ENCODE peak calls at places on chromosomes 5 and 9, in six cellular contexts. Z, J, A, W, H and B are unnamed samples.

GRCh38 chr9:16458696-16459420 is 411.6 kb downstream of the BNC2 start:
- DNase-seq in Z (no peak), J (no peak), A (no peak), W (peak), H (peak), B (peak)

GRCh38 chr5:84623034-84623433 is 238.4 kb upstream of the EDIL3 start:
- DNase-seq in Z (no peak), J (no peak), A (no peak), W (no peak), H (no peak), B (no peak)

GRCh38 chr9:72856985-72857631 is 95.7 kb downstream of the ALDH1A1 start:
- DNase-seq in Z (peak), J (no peak), A (peak), W (peak), H (peak), B (peak)

GRCh38 chr5:137395011-137395755 is 103.9 kb downstream of the SPOCK1 start:
- DNase-seq in Z (no peak), J (peak), A (no peak), W (peak), H (no peak), B (peak)

GRCh38 chr9:78298046-78298511 is 1.2 kb downstream of the PSAT1 start:
- DNase-seq in Z (peak), J (no peak), A (peak), W (no peak), H (peak), B (no peak)

GRCh38 chr9:27799326-27799725 is 226.0 kb upstream of the C9orf72 start:
- DNase-seq in Z (no peak), J (no peak), A (no peak), W (no peak), H (no peak), B (no peak)

GRCh38 chr5:1864896-1865440 is 17.8 kb downstream of the IRX4 start:
- DNase-seq in Z (no peak), J (no peak), A (no peak), W (no peak), H (no peak), B (no peak)

GRCh38 chr5:180135967-180136641 is 64.5 kb upstream of the RNF130 start:
- DNase-seq in Z (no peak), J (no peak), A (no peak), W (no peak), H (no peak), B (no peak)

GRCh38 chr9:22216730-22217160 is 207.6 kb upstream of the CDKN2B start:
- DNase-seq in Z (no peak), J (no peak), A (no peak), W (peak), H (peak), B (peak)

GRCh38 chr9:80957806-80958205 is 731.5 kb downstream of the TLE1 start:
- DNase-seq in Z (no peak), J (no peak), A (no peak), W (peak), H (peak), B (no peak)

GRCh38 chr9:132791699-132792240 is 86.3 kb downstream of the AK8 start:
- DNase-seq in Z (no peak), J (no peak), A (no peak), W (no peak), H (no peak), B (no peak)

GRCh38 chr5:170626507-170627150 is 122.8 kb downstream of the KCNIP1 start:
- DNase-seq in Z (no peak), J (no peak), A (no peak), W (no peak), H (no peak), B (no peak)

GRCh38 chr5:67030289-67031069 is 166.1 kb downstream of the CD180 start:
- DNase-seq in Z (no peak), J (no peak), A (no peak), W (peak), H (no peak), B (no peak)

GRCh38 chr5:80255752-80256479 is at the start of gene SERINC5:
- DNase-seq in Z (peak), J (no peak), A (peak), W (peak), H (peak), B (peak)

GRCh38 chr5:94932259-94932658 is 313.8 kb downstream of the SLF1 start:
- DNase-seq in Z (no peak), J (no peak), A (no peak), W (no peak), H (no peak), B (no peak)

GRCh38 chr5:167995844-167996400 is 295.5 kb upstream of the WWC1 start:
- DNase-seq in Z (no peak), J (no peak), A (no peak), W (no peak), H (no peak), B (no peak)

GRCh38 chr9:72981433-72981832 is 28.6 kb upstream of the ALDH1A1 start:
- DNase-seq in Z (no peak), J (no peak), A (no peak), W (no peak), H (no peak), B (no peak)

GRCh38 chr5:133606835-133607234 is 5.5 kb downstream of the FSTL4 start:
- DNase-seq in Z (no peak), J (no peak), A (no peak), W (no peak), H (no peak), B (no peak)

GRCh38 chr9:29691758-29692407 is 2118.6 kb upstream of the C9orf72 start:
- DNase-seq in Z (peak), J (no peak), A (peak), W (no peak), H (peak), B (peak)

GRCh38 chr9:3980212-3980611 is 319.7 kb downstream of the GLIS3 start:
- DNase-seq in Z (no peak), J (no peak), A (no peak), W (no peak), H (no peak), B (no peak)

GRCh38 chr5:5320062-5320805 is 102.2 kb upstream of the ICE1 start:
- DNase-seq in Z (no peak), J (no peak), A (no peak), W (no peak), H (no peak), B (no peak)

GRCh38 chr9:4547016-4547415 is 56.7 kb downstream of the SLC1A1 start:
- DNase-seq in Z (no peak), J (no peak), A (no peak), W (peak), H (peak), B (peak)

GRCh38 chr9:133594310-133594709 is 14.9 kb downstream of the FAM163B start:
- DNase-seq in Z (no peak), J (no peak), A (no peak), W (no peak), H (no peak), B (no peak)

GRCh38 chr9:89383721-89384300 is 65.5 kb downstream of the SECISBP2 start:
- DNase-seq in Z (no peak), J (no peak), A (no peak), W (no peak), H (no peak), B (no peak)

GRCh38 chr5:9523090-9523813 is 22.6 kb downstream of the SEMA5A start:
- DNase-seq in Z (no peak), J (no peak), A (no peak), W (peak), H (peak), B (peak)

GRCh38 chr5:176675676-176676360 is 28.5 kb downstream of the TSPAN17 start:
- DNase-seq in Z (peak), J (no peak), A (peak), W (no peak), H (peak), B (peak)

GRCh38 chr9:128203842-128204551 is 818 bp downstream of the DNM1 start:
- DNase-seq in Z (peak), J (no peak), A (peak), W (peak), H (peak), B (peak)

GRCh38 chr5:134113572-134113907 is 941 bp upstream of the TCF7 start:
- DNase-seq in Z (no peak), J (no peak), A (no peak), W (no peak), H (no peak), B (no peak)

GRCh38 chr9:75601280-75601679 is 289.2 kb upstream of the PCSK5 start:
- DNase-seq in Z (no peak), J (no peak), A (no peak), W (no peak), H (peak), B (no peak)

GRCh38 chr5:126544087-126544740 is 50.8 kb downstream of the ALDH7A1 start:
- DNase-seq in Z (peak), J (no peak), A (peak), W (peak), H (peak), B (peak)

GRCh38 chr9:92911496-92912475 is 33.9 kb upstream of the ZNF484 start:
- DNase-seq in Z (no peak), J (no peak), A (no peak), W (peak), H (peak), B (no peak)

GRCh38 chr5:177128551-177128976 is 5.0 kb upstream of the NSD1 start:
- DNase-seq in Z (no peak), J (no peak), A (no peak), W (no peak), H (no peak), B (no peak)

GRCh38 chr5:52725065-52725746 is 62.5 kb upstream of the ITGA1 start:
- DNase-seq in Z (no peak), J (no peak), A (no peak), W (peak), H (peak), B (no peak)

GRCh38 chr5:160450164-160450932 is 28.7 kb downstream of the PTTG1 start:
- DNase-seq in Z (no peak), J (no peak), A (no peak), W (no peak), H (peak), B (peak)

GRCh38 chr5:179165421-179166170 is 105.4 kb downstream of the ZNF354C start:
- DNase-seq in Z (no peak), J (no peak), A (no peak), W (no peak), H (no peak), B (no peak)

GRCh38 chr5:32280656-32281081 is 32.1 kb downstream of the MTMR12 start:
- DNase-seq in Z (no peak), J (no peak), A (no peak), W (no peak), H (no peak), B (no peak)

GRCh38 chr5:154966081-154966841 is 25.4 kb downstream of the MRPL22 start:
- DNase-seq in Z (peak), J (no peak), A (no peak), W (no peak), H (peak), B (no peak)

GRCh38 chr9:27292646-27293045 is 4.3 kb downstream of the EQTN start:
- DNase-seq in Z (no peak), J (no peak), A (no peak), W (peak), H (no peak), B (peak)

GRCh38 chr5:187617-188451 is 3.5 kb upstream of the LRRC14B start:
- DNase-seq in Z (no peak), J (no peak), A (no peak), W (no peak), H (no peak), B (no peak)

GRCh38 chr5:190366-191035 is 794 bp upstream of the LRRC14B start:
- DNase-seq in Z (no peak), J (no peak), A (no peak), W (no peak), H (no peak), B (no peak)

GRCh38 chr5:189976-190365 is 1.3 kb upstream of the LRRC14B start:
- DNase-seq in Z (no peak), J (no peak), A (no peak), W (no peak), H (no peak), B (no peak)

GRCh38 chr5:189486-189885 is 1.8 kb upstream of the LRRC14B start:
- DNase-seq in Z (no peak), J (no peak), A (no peak), W (no peak), H (no peak), B (no peak)

GRCh38 chr5:188488-189481 is 2.5 kb upstream of the LRRC14B start:
- DNase-seq in Z (peak), J (peak), A (peak), W (peak), H (peak), B (peak)
- TF ChIP-seq CTCF in Z (peak), J (peak), A (peak), W (peak), H (peak), B (peak)

GRCh38 chr9:9299134-9299533 is 1313.7 kb downstream of the PTPRD start:
- DNase-seq in Z (no peak), J (no peak), A (no peak), W (no peak), H (no peak), B (no peak)
- TF ChIP-seq CTCF in Z (no peak), J (no peak), A (no peak), W (no peak), H (no peak), B (no peak)

GRCh38 chr5:78533356-78533755 is 115.2 kb downstream of the LHFPL2 start:
- DNase-seq in Z (no peak), J (no peak), A (no peak), W (peak), H (peak), B (peak)
- TF ChIP-seq CTCF in Z (no peak), J (peak), A (peak), W (peak), H (peak), B (peak)

DNA sequence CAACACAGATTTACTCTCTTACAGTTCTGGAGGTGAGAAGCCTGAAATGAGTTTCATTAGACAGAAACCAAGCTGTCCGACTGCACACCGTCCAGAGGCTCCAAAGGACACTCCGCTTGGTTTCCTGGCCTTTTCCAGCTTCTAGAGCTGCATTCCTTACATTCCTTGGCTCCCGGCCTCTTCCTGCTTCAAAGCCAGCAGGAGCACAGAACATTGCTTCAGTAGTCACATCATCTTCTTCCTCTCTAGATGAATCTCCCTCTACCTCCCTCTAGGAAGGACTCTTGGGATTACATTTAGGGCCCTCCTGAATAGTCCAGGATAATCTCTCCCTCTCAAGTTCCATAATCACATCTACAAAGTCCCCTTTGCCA is 213.3 kb downstream of the CDK5RAP2 start:
- DNase-seq in Z (peak), J (peak), A (no peak), W (peak), H (peak), B (peak)
- TF ChIP-seq CTCF in Z (no peak), J (peak), A (peak), W (peak), H (peak), B (peak)

DNA sequence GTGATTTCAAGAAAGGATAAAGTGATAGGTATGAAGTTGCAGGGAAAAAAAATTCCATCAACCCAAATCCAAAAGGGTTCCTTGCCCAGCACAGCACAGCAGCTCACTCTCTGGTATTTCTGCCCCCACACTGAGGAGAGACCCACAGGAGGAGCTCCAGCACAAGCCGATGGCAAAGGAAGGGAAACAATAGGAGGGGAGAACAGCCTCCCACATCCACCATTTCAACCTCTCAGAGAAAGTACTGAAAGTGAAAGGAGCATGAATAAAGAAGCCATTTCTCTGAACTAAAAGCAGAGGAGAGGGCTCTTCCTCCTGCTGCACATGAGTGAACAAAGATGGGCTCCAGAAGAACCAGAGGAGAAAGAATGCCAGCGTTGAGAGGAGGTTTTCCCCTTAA is 54.9 kb upstream of the ZSWIM6 start:
- DNase-seq in Z (no peak), J (no peak), A (no peak), W (peak), H (peak), B (peak)
- TF ChIP-seq CTCF in Z (no peak), J (peak), A (no peak), W (peak), H (peak), B (peak)